ENCODE peak calls at places on chromosomes 16 and 17, in ten cellular contexts. G is naive thymus-derived CD8-positive, alpha-beta T cell; M is posterior cingulate gyrus; C is CD8-positive, alpha-beta memory T cell; Y is stimulated activated naive B cell treated with anti-CD40 and anti-IgM and Interleukin-4, amounts not matched to agents 10 μg/mL and 1 μg/mL and 100 μg/mL, for 72 hours; A is activated CD8-positive, alpha-beta memory T cell treated with anti-CD3 and anti-CD28 coated beads for 4 hours; L is memory B cell; I is kidney epithelial cell; J is anterior cingulate cortex; B is heart right ventricle. P is an unnamed sample.

GRCh38 chr16:65697061-65697460 is 575.2 kb upstream of the CDH11 start:
- DNase-seq in G (no peak), M (no peak), C (no peak), Y (no peak), A (no peak), L (no peak), I (no peak), J (no peak), B (no peak), P (no peak)

GRCh38 chr17:34252138-34252889 is 2.8 kb upstream of the CCL2 start:
- DNase-seq in G (no peak), M (peak; percentile 85), C (no peak), Y (peak; percentile 59), A (no peak), L (no peak), I (peak; percentile 70), J (peak; percentile 64), B (peak; percentile 95), P (peak; percentile 84)

GRCh38 chr17:82019905-82020873 is 2.5 kb downstream of the CENPX start:
- DNase-seq in G (peak; percentile 39), M (peak; percentile 51), C (peak; percentile 73), Y (peak; percentile 51), A (peak; percentile 21), L (no peak), I (no peak), J (no peak), B (peak; percentile 70), P (no peak)

GRCh38 chr17:8479431-8479947 is 43.8 kb downstream of the NDEL1 start:
- DNase-seq in G (no peak), M (peak; percentile 70), C (no peak), Y (no peak), A (no peak), L (no peak), I (no peak), J (peak; percentile 68), B (peak; percentile 44), P (no peak)

GRCh38 chr17:83055911-83056582 is 23.4 kb upstream of the METRNL start:
- DNase-seq in G (no peak), M (no peak), C (no peak), Y (peak; percentile 0), A (no peak), L (no peak), I (peak; percentile 70), J (no peak), B (no peak), P (peak; percentile 74)

GRCh38 chr17:57032343-57032742 is 52.7 kb upstream of the AKAP1 start:
- DNase-seq in G (no peak), M (no peak), C (no peak), Y (no peak), A (no peak), L (no peak), I (no peak), J (no peak), B (peak; percentile 26), P (no peak)

GRCh38 chr17:65277576-65277975 is 140.4 kb downstream of the RGS9 start:
- DNase-seq in G (no peak), M (no peak), C (no peak), Y (no peak), A (no peak), L (no peak), I (no peak), J (no peak), B (no peak), P (no peak)

GRCh38 chr17:29577009-29577777 is 8.7 kb downstream of the TP53I13 start:
- DNase-seq in G (no peak), M (no peak), C (peak; percentile 43), Y (no peak), A (no peak), L (no peak), I (no peak), J (no peak), B (no peak), P (no peak)

GRCh38 chr16:29819506-29819905 is 756 bp upstream of the MVP start:
- DNase-seq in G (no peak), M (no peak), C (no peak), Y (no peak), A (no peak), L (no peak), I (no peak), J (no peak), B (no peak), P (no peak)

GRCh38 chr17:81483862-81484194 is 28.8 kb downstream of the ACTG1 start:
- DNase-seq in G (no peak), M (no peak), C (no peak), Y (no peak), A (no peak), L (no peak), I (no peak), J (no peak), B (no peak), P (no peak)

GRCh38 chr16:71628810-71629209 is 2.8 kb downstream of the MARVELD3 start:
- DNase-seq in G (no peak), M (no peak), C (no peak), Y (no peak), A (no peak), L (no peak), I (no peak), J (no peak), B (no peak), P (peak; percentile 48)

GRCh38 chr16:60905806-60906205 is 1130.4 kb downstream of the CDH8 start:
- DNase-seq in G (no peak), M (no peak), C (no peak), Y (no peak), A (no peak), L (no peak), I (no peak), J (no peak), B (no peak), P (peak; percentile 100)

GRCh38 chr17:40366076-40366860 is 1.7 kb upstream of the GJD3 start:
- DNase-seq in G (no peak), M (no peak), C (no peak), Y (no peak), A (no peak), L (no peak), I (no peak), J (no peak), B (no peak), P (no peak)

GRCh38 chr17:61997649-61998048 is 67.4 kb downstream of the MED13 start:
- DNase-seq in G (no peak), M (no peak), C (no peak), Y (no peak), A (no peak), L (no peak), I (no peak), J (no peak), B (no peak), P (no peak)

GRCh38 chr16:83438326-83438725 is 369.5 kb upstream of the HSBP1 start:
- DNase-seq in G (no peak), M (no peak), C (no peak), Y (no peak), A (no peak), L (no peak), I (no peak), J (no peak), B (no peak), P (no peak)

GRCh38 chr17:80068301-80069160 is 32.1 kb downstream of the CCDC40 start:
- DNase-seq in G (no peak), M (no peak), C (no peak), Y (no peak), A (no peak), L (no peak), I (peak; percentile 48), J (no peak), B (peak; percentile 40), P (peak; percentile 45)

GRCh38 chr17:64992325-64992802 is 64.2 kb downstream of the GNA13 start:
- DNase-seq in G (no peak), M (no peak), C (no peak), Y (peak; percentile 47), A (no peak), L (no peak), I (peak; percentile 96), J (no peak), B (no peak), P (no peak)

GRCh38 chr17:47264171-47264570 is 10.5 kb downstream of the ITGB3 start:
- DNase-seq in G (no peak), M (no peak), C (no peak), Y (no peak), A (no peak), L (no peak), I (no peak), J (no peak), B (no peak), P (no peak)

GRCh38 chr17:46935658-46936266 is 12.8 kb downstream of the GOSR2 start:
- DNase-seq in G (no peak), M (no peak), C (no peak), Y (no peak), A (no peak), L (no peak), I (no peak), J (no peak), B (no peak), P (no peak)

GRCh38 chr17:28763804-28764266 is 20.0 kb downstream of the TRAF4 start:
- DNase-seq in G (peak; percentile 71), M (peak; percentile 73), C (peak; percentile 84), Y (peak; percentile 51), A (peak; percentile 59), L (peak; percentile 82), I (no peak), J (peak; percentile 59), B (no peak), P (no peak)

GRCh38 chr17:1559743-1560581 is 2.6 kb downstream of the PITPNA start:
- DNase-seq in G (no peak), M (no peak), C (no peak), Y (no peak), A (no peak), L (no peak), I (no peak), J (no peak), B (no peak), P (no peak)

GRCh38 chr16:2002406-2003230 is 7.0 kb downstream of the ZNF598 start:
- DNase-seq in G (no peak), M (no peak), C (no peak), Y (peak; percentile 0), A (no peak), L (no peak), I (no peak), J (no peak), B (no peak), P (no peak)

GRCh38 chr17:73999246-73999645 is 204.2 kb upstream of the RPL38 start:
- DNase-seq in G (no peak), M (no peak), C (no peak), Y (no peak), A (no peak), L (no peak), I (no peak), J (no peak), B (no peak), P (no peak)

GRCh38 chr16:85649978-85650863 is 37.1 kb downstream of the GSE1 start:
- DNase-seq in G (no peak), M (no peak), C (no peak), Y (no peak), A (no peak), L (no peak), I (no peak), J (no peak), B (no peak), P (peak; percentile 52)

GRCh38 chr17:81044428-81044763 is 9.4 kb downstream of the BAIAP2 start:
- DNase-seq in G (no peak), M (no peak), C (no peak), Y (no peak), A (no peak), L (no peak), I (no peak), J (no peak), B (no peak), P (no peak)

GRCh38 chr16:80198265-80198994 is 342.4 kb upstream of the DYNLRB2 start:
- DNase-seq in G (no peak), M (no peak), C (no peak), Y (no peak), A (no peak), L (no peak), I (no peak), J (no peak), B (no peak), P (no peak)

GRCh38 chr16:22206847-22207714 is 1.0 kb downstream of the EEF2K start:
- DNase-seq in G (peak; percentile 25), M (peak; percentile 61), C (peak; percentile 60), Y (peak; percentile 92), A (peak; percentile 39), L (peak; percentile 91), I (no peak), J (peak; percentile 73), B (peak; percentile 84), P (no peak)

GRCh38 chr16:65905326-65905725 is 461.2 kb upstream of the CDH5 start:
- DNase-seq in G (no peak), M (no peak), C (no peak), Y (no peak), A (no peak), L (no peak), I (no peak), J (no peak), B (no peak), P (no peak)